ENCODE peak calls at places on chromosomes 1 and 21, in nine cellular contexts. Y is right lobe of liver; J is amniotic stem cell; F is activated T-helper 1 cell treated with anti-CD3 and anti-CD28 coated beads, Interleukin-2, amount 50 U/mL, for 16 hours; T is MV-4-11; Z is effector memory CD8-positive, alpha-beta T cell; O is Daoy; R is GM03348; P is fibroblast of the aortic adventitia. W is an unnamed sample.

GRCh38 chr1:164999135-164999534 is 357.4 kb downstream of the LMX1A start:
- DNase-seq in R (no peak), T (no peak), O (peak), P (no peak), Z (no peak), J (no peak), Y (no peak), F (no peak), W (no peak)

GRCh38 chr1:222372221-222372620 is 175.7 kb downstream of the HHIPL2 start:
- DNase-seq in J (no peak), O (peak), F (no peak), R (peak), T (no peak), P (peak), Z (no peak), Y (no peak), W (no peak)

GRCh38 chr1:153509729-153510354 is 25.9 kb downstream of the S100A6 start:
- DNase-seq in R (peak), P (no peak), Z (peak), Y (no peak), J (no peak), O (peak), F (peak), T (peak), W (peak)

GRCh38 chr1:14806772-14807171 is 208.3 kb downstream of the KAZN start:
- DNase-seq in R (no peak), T (no peak), Z (no peak), Y (no peak), O (no peak), J (no peak), P (no peak), F (no peak), W (no peak)

GRCh38 chr1:33119050-33119449 is 38.1 kb downstream of the AZIN2 start:
- DNase-seq in P (no peak), T (no peak), O (no peak), Z (no peak), Y (no peak), J (no peak), R (no peak), F (no peak), W (no peak)

GRCh38 chr21:31503939-31504338 is 155.6 kb upstream of the SOD1 start:
- DNase-seq in F (no peak), O (no peak), R (no peak), T (no peak), Y (no peak), Z (no peak), P (no peak), J (no peak), W (no peak)

GRCh38 chr21:37047079-37047478 is 25.8 kb downstream of the PIGP start:
- DNase-seq in Y (no peak), R (no peak), Z (no peak), F (no peak), P (no peak), O (peak), J (no peak), T (no peak), W (no peak)

GRCh38 chr1:28046716-28047115 is 41.7 kb downstream of the EYA3 start:
- DNase-seq in P (no peak), J (no peak), F (no peak), O (no peak), Z (no peak), T (peak), R (no peak), Y (no peak), W (peak)

GRCh38 chr1:55311057-55311631 is 96.0 kb upstream of the USP24 start:
- DNase-seq in Y (no peak), Z (no peak), J (peak), T (no peak), P (peak), F (no peak), R (peak), O (peak), W (no peak)

GRCh38 chr1:200619894-200620272 is 668 bp downstream of the KIF14 start:
- DNase-seq in R (no peak), P (no peak), Z (no peak), F (no peak), T (no peak), J (no peak), O (no peak), Y (no peak), W (no peak)

GRCh38 chr1:241115784-241116183 is 241.2 kb downstream of the RGS7 start:
- DNase-seq in Y (no peak), P (no peak), T (peak), R (no peak), Z (no peak), J (no peak), F (no peak), O (peak), W (peak)

GRCh38 chr1:98981917-98982513 is 22.6 kb downstream of the PLPPR5 start:
- DNase-seq in R (no peak), O (peak), Y (no peak), J (no peak), T (no peak), F (no peak), P (peak), Z (no peak), W (no peak)

GRCh38 chr1:92480813-92481597 is 5.7 kb downstream of the GFI1 start:
- DNase-seq in R (peak), Z (no peak), J (no peak), T (no peak), F (no peak), Y (no peak), P (no peak), O (no peak), W (peak)

GRCh38 chr1:151862604-151863003 is 9.1 kb upstream of the THEM5 start:
- DNase-seq in Y (no peak), O (no peak), P (no peak), F (no peak), J (no peak), Z (no peak), R (no peak), T (no peak), W (no peak)

GRCh38 chr21:46118305-46118870 is 20.5 kb downstream of the COL6A2 start:
- DNase-seq in J (no peak), O (no peak), Y (peak), P (no peak), F (peak), T (no peak), Z (no peak), R (no peak), W (no peak)

GRCh38 chr1:202349263-202349928 is 897 bp downstream of the PPP1R12B start:
- DNase-seq in Y (no peak), P (peak), O (peak), R (peak), T (peak), F (no peak), Z (no peak), J (peak), W (peak)

GRCh38 chr1:234065794-234066447 is 161.4 kb downstream of the SLC35F3 start:
- DNase-seq in R (peak), T (peak), O (peak), Z (peak), J (peak), P (peak), Y (peak), F (peak), W (peak)

GRCh38 chr1:54310439-54311328 is 95.5 kb downstream of the SSBP3 start:
- DNase-seq in Y (no peak), P (peak), Z (no peak), T (peak), R (peak), F (no peak), O (peak), J (no peak), W (peak)

GRCh38 chr1:35894183-35894582 is 11.2 kb downstream of the AGO1 start:
- DNase-seq in R (no peak), Y (no peak), Z (no peak), J (no peak), F (no peak), O (peak), P (peak), T (peak), W (peak)

GRCh38 chr1:87061742-87062156 is 147.3 kb downstream of the HS2ST1 start:
- DNase-seq in O (no peak), R (no peak), P (peak), Z (no peak), Y (no peak), T (peak), F (no peak), J (no peak), W (no peak)

GRCh38 chr21:38661296-38662223 is 144.2 kb upstream of the ETS2 start:
- DNase-seq in R (peak), Y (no peak), O (peak), T (peak), J (no peak), Z (no peak), P (peak), F (no peak), W (peak)

W was measured in NB4.